ENCODE peak calls at places on chromosomes 12 and 14, in four cellular contexts. U is GOT3, K is astrocyte of the spinal cord, R is anterior cingulate cortex. C is an unnamed sample.

GRCh38 chr12:64895541-64895940 is 71.1 kb downstream of the TBC1D30 start:
- DNase-seq in U (no peak), K (peak), R (no peak), C (no peak)

GRCh38 chr12:93166891-93167307 is 210.8 kb upstream of the NUDT4 start:
- DNase-seq in U (no peak), K (no peak), R (no peak), C (no peak)

GRCh38 chr12:115210533-115211252 is 526.7 kb upstream of the TBX3 start:
- DNase-seq in U (no peak), K (no peak), R (no peak), C (peak)

GRCh38 chr14:24088095-24088494 is 6.0 kb upstream of the PCK2 start:
- DNase-seq in U (no peak), K (no peak), R (no peak), C (no peak)

GRCh38 chr12:108798551-108799221 is 58.7 kb downstream of the SSH1 start:
- DNase-seq in U (no peak), K (peak), R (peak), C (peak)

GRCh38 chr12:57744194-57744776 is 554 bp upstream of the TSPAN31 start:
- DNase-seq in U (peak), K (no peak), R (no peak), C (no peak)

GRCh38 chr12:120115692-120116442 is 686 bp downstream of the RAB35 start:
- DNase-seq in U (peak), K (peak), R (no peak), C (no peak)

GRCh38 chr12:2288875-2289274 is 236.1 kb downstream of the CACNA1C start:
- DNase-seq in U (no peak), K (no peak), R (no peak), C (no peak)

GRCh38 chr12:128338344-128338743 is 71.4 kb downstream of the TMEM132C start:
- DNase-seq in U (no peak), K (no peak), R (no peak), C (no peak)

GRCh38 chr12:47361389-47362031 is 281.8 kb upstream of the AMIGO2 start:
- DNase-seq in U (no peak), K (no peak), R (no peak), C (no peak)

GRCh38 chr12:9848899-9849298 is 20.3 kb downstream of the CLEC2B start:
- DNase-seq in U (no peak), K (no peak), R (no peak), C (no peak)

GRCh38 chr12:57517187-57517586 is 3.1 kb downstream of the DDIT3 start:
- DNase-seq in U (peak), K (peak), R (no peak), C (no peak)

GRCh38 chr14:27573018-27573417 is 975.2 kb upstream of the NOVA1 start:
- DNase-seq in U (no peak), K (no peak), R (no peak), C (no peak)

GRCh38 chr14:20632831-20633771 is 8.4 kb downstream of the OR6S1 start:
- DNase-seq in U (no peak), K (peak), R (no peak), C (no peak)

GRCh38 chr12:74646831-74647230 is 109.2 kb downstream of the ATXN7L3B start:
- DNase-seq in U (no peak), K (peak), R (no peak), C (no peak)

GRCh38 chr12:70359458-70360197 is 6.5 kb upstream of the KCNMB4 start:
- DNase-seq in U (no peak), K (no peak), R (no peak), C (no peak)

GRCh38 chr12:9361879-9362326 is 153.7 kb upstream of the PZP start:
- DNase-seq in U (no peak), K (no peak), R (no peak), C (no peak)

GRCh38 chr14:105013150-105013787 is 7.6 kb downstream of the CDCA4 start:
- DNase-seq in U (no peak), K (no peak), R (no peak), C (no peak)

GRCh38 chr14:104147346-104148125 is 9.1 kb downstream of the KIF26A start:
- DNase-seq in U (no peak), K (no peak), R (no peak), C (peak)

GRCh38 chr14:77505031-77505430 is 6.4 kb upstream of the ISM2 start:
- DNase-seq in U (no peak), K (no peak), R (no peak), C (no peak)

GRCh38 chr14:65910108-65910507 is 497.6 kb downstream of the FUT8 start:
- DNase-seq in U (no peak), K (peak), R (no peak), C (no peak)

GRCh38 chr12:62761658-62762057 is 173.3 kb downstream of the PPM1H start:
- DNase-seq in U (peak), K (peak), R (no peak), C (no peak)

GRCh38 chr14:63438065-63438757 is 105.0 kb downstream of the PPP2R5E start:
- DNase-seq in U (no peak), K (peak), R (no peak), C (no peak)

GRCh38 chr14:59221558-59221957 is 33.1 kb downstream of the DAAM1 start:
- DNase-seq in U (no peak), K (no peak), R (no peak), C (no peak)

GRCh38 chr12:23742574-23742973 is 206.9 kb downstream of the SOX5 start:
- DNase-seq in U (no peak), K (no peak), R (no peak), C (no peak)

GRCh38 chr12:67797316-67797741 is 148.8 kb downstream of the DYRK2 start:
- DNase-seq in U (no peak), K (no peak), R (no peak), C (peak)

GRCh38 chr12:55874465-55874864 is 31.7 kb upstream of the MMP19 start:
- DNase-seq in U (no peak), K (no peak), R (no peak), C (no peak)

GRCh38 chr14:61003571-61003970 is 22.5 kb downstream of the SLC38A6 start:
- DNase-seq in U (no peak), K (no peak), R (no peak), C (no peak)

GRCh38 chr14:101226603-101227425 is 323.3 kb upstream of the RTL1 start:
- DNase-seq in U (no peak), K (no peak), R (no peak), C (no peak)

GRCh38 chr14:96576359-96576758 is 74.2 kb downstream of the PAPOLA start:
- DNase-seq in U (no peak), K (no peak), R (no peak), C (no peak)

GRCh38 chr14:28058012-28058296 is 708.6 kb upstream of the FOXG1 start:
- DNase-seq in U (no peak), K (no peak), R (no peak), C (no peak)

GRCh38 chr12:95739561-95740313 is 50.8 kb downstream of the NTN4 start:
- DNase-seq in U (no peak), K (no peak), R (no peak), C (peak)

GRCh38 chr14:104226421-104227385 is 88.3 kb downstream of the KIF26A start:
- DNase-seq in U (no peak), K (no peak), R (no peak), C (no peak)

GRCh38 chr12:70598467-70599194 is 38.6 kb downstream of the PTPRB start:
- DNase-seq in U (no peak), K (no peak), R (no peak), C (no peak)

GRCh38 chr14:48333221-48333910 is 658.0 kb upstream of the MDGA2 start:
- DNase-seq in U (no peak), K (no peak), R (no peak), C (no peak)

C was measured in dorsolateral prefrontal cortex.